ENCODE peak calls at places on chromosomes 6 and 20, in eight cellular contexts. One of them, this sample, is unnamed.

GRCh38 chr20:6588296-6588695 is 179.2 kb upstream of the BMP2 start:
- DNase-seq in GM12878: no peak
- DNase-seq in IMR-90: peak
- DNase-seq in K562: no peak
- DNase-seq in A549: no peak
- DNase-seq in HCT116: no peak
- DNase-seq in H1: no peak
- DNase-seq in SK-N-SH: no peak
- DNase-seq in this sample: no peak

GRCh38 chr6:119187596-119187995 is 109.1 kb upstream of the FAM184A start:
- DNase-seq in H1: no peak
- DNase-seq in IMR-90: no peak
- DNase-seq in SK-N-SH: no peak
- DNase-seq in GM12878: no peak
- DNase-seq in K562: no peak
- DNase-seq in A549: no peak
- DNase-seq in HCT116: no peak
- DNase-seq in this sample: no peak

GRCh38 chr6:30238178-30238795 is 25.1 kb upstream of the TRIM26 start:
- DNase-seq in HCT116: peak
- DNase-seq in IMR-90: peak
- DNase-seq in SK-N-SH: peak
- DNase-seq in K562: no peak
- DNase-seq in GM12878: no peak
- DNase-seq in H1: no peak
- DNase-seq in A549: peak
- DNase-seq in this sample: peak

GRCh38 chr6:156601821-156602301 is 175.3 kb upstream of the ARID1B start:
- DNase-seq in H1: no peak
- DNase-seq in GM12878: no peak
- DNase-seq in A549: no peak
- DNase-seq in HCT116: no peak
- DNase-seq in K562: no peak
- DNase-seq in SK-N-SH: no peak
- DNase-seq in IMR-90: no peak
- DNase-seq in this sample: no peak

GRCh38 chr6:133947302-133947900 is 5.6 kb upstream of the TBPL1 start:
- DNase-seq in H1: no peak
- DNase-seq in SK-N-SH: no peak
- DNase-seq in A549: no peak
- DNase-seq in HCT116: no peak
- DNase-seq in IMR-90: no peak
- DNase-seq in K562: no peak
- DNase-seq in GM12878: no peak
- DNase-seq in this sample: no peak

GRCh38 chr6:38982470-38982869 is 66.1 kb upstream of the GLP1R start:
- DNase-seq in A549: no peak
- DNase-seq in SK-N-SH: no peak
- DNase-seq in IMR-90: no peak
- DNase-seq in HCT116: no peak
- DNase-seq in GM12878: no peak
- DNase-seq in K562: no peak
- DNase-seq in H1: no peak
- DNase-seq in this sample: no peak

GRCh38 chr6:84953401-84953800 is 189.0 kb upstream of the TBX18 start:
- DNase-seq in GM12878: no peak
- DNase-seq in K562: no peak
- DNase-seq in A549: no peak
- DNase-seq in SK-N-SH: no peak
- DNase-seq in H1: no peak
- DNase-seq in IMR-90: no peak
- DNase-seq in HCT116: no peak
- DNase-seq in this sample: no peak

GRCh38 chr20:37627060-37627766 is 66.6 kb upstream of the CTNNBL1 start:
- DNase-seq in H1: peak
- DNase-seq in IMR-90: peak
- DNase-seq in SK-N-SH: no peak
- DNase-seq in K562: peak
- DNase-seq in A549: peak
- DNase-seq in HCT116: peak
- DNase-seq in GM12878: no peak
- DNase-seq in this sample: peak

GRCh38 chr6:162621246-162621645 is 106.3 kb downstream of the PRKN start:
- DNase-seq in IMR-90: no peak
- DNase-seq in A549: no peak
- DNase-seq in GM12878: no peak
- DNase-seq in K562: no peak
- DNase-seq in SK-N-SH: peak
- DNase-seq in H1: no peak
- DNase-seq in HCT116: peak
- DNase-seq in this sample: peak

GRCh38 chr20:32007787-32008616 is 2.2 kb upstream of the CCM2L start:
- DNase-seq in A549: no peak
- DNase-seq in SK-N-SH: no peak
- DNase-seq in H1: peak
- DNase-seq in GM12878: no peak
- DNase-seq in IMR-90: no peak
- DNase-seq in K562: no peak
- DNase-seq in HCT116: no peak
- DNase-seq in this sample: no peak

GRCh38 chr6:35083507-35083906 is 57.6 kb downstream of the TCP11 start:
- DNase-seq in IMR-90: no peak
- DNase-seq in HCT116: no peak
- DNase-seq in SK-N-SH: peak
- DNase-seq in GM12878: no peak
- DNase-seq in H1: no peak
- DNase-seq in A549: no peak
- DNase-seq in K562: no peak
- DNase-seq in this sample: no peak

GRCh38 chr6:131643262-131643631 is 6.1 kb downstream of the ENPP3 start:
- DNase-seq in K562: no peak
- DNase-seq in A549: no peak
- DNase-seq in GM12878: no peak
- DNase-seq in IMR-90: no peak
- DNase-seq in SK-N-SH: no peak
- DNase-seq in HCT116: peak
- DNase-seq in H1: no peak
- DNase-seq in this sample: no peak

GRCh38 chr6:75934643-75935472 is 137.6 kb downstream of the IMPG1 start:
- DNase-seq in A549: peak
- DNase-seq in GM12878: peak
- DNase-seq in IMR-90: peak
- DNase-seq in K562: peak
- DNase-seq in SK-N-SH: peak
- DNase-seq in H1: peak
- DNase-seq in HCT116: peak
- DNase-seq in this sample: peak

GRCh38 chr6:6006428-6007310 is at the start of gene NRN1:
- DNase-seq in A549: no peak
- DNase-seq in IMR-90: no peak
- DNase-seq in SK-N-SH: peak
- DNase-seq in HCT116: no peak
- DNase-seq in GM12878: no peak
- DNase-seq in H1: peak
- DNase-seq in K562: no peak
- DNase-seq in this sample: no peak

GRCh38 chr20:56940466-56940865 is 311.4 kb downstream of the TFAP2C start:
- DNase-seq in A549: no peak
- DNase-seq in GM12878: no peak
- DNase-seq in SK-N-SH: no peak
- DNase-seq in H1: no peak
- DNase-seq in IMR-90: no peak
- DNase-seq in HCT116: no peak
- DNase-seq in K562: no peak
- DNase-seq in this sample: no peak

GRCh38 chr6:4986999-4987398 is 16.8 kb downstream of the RPP40 start:
- DNase-seq in GM12878: no peak
- DNase-seq in IMR-90: no peak
- DNase-seq in K562: no peak
- DNase-seq in H1: no peak
- DNase-seq in SK-N-SH: no peak
- DNase-seq in HCT116: no peak
- DNase-seq in A549: no peak
- DNase-seq in this sample: no peak

GRCh38 chr6:5782783-5783567 is 223.8 kb downstream of the NRN1 start:
- DNase-seq in GM12878: no peak
- DNase-seq in K562: no peak
- DNase-seq in HCT116: no peak
- DNase-seq in H1: no peak
- DNase-seq in IMR-90: peak
- DNase-seq in A549: no peak
- DNase-seq in SK-N-SH: peak
- DNase-seq in this sample: peak

GRCh38 chr6:158322724-158323560 is 10.7 kb downstream of the TULP4 start:
- DNase-seq in A549: peak
- DNase-seq in K562: peak
- DNase-seq in GM12878: peak
- DNase-seq in H1: no peak
- DNase-seq in SK-N-SH: no peak
- DNase-seq in IMR-90: peak
- DNase-seq in HCT116: no peak
- DNase-seq in this sample: peak

GRCh38 chr6:68967549-68968300 is 332.6 kb downstream of the ADGRB3 start:
- DNase-seq in A549: peak
- DNase-seq in HCT116: peak
- DNase-seq in SK-N-SH: peak
- DNase-seq in GM12878: peak
- DNase-seq in H1: peak
- DNase-seq in K562: peak
- DNase-seq in IMR-90: peak
- DNase-seq in this sample: peak

DNA sequence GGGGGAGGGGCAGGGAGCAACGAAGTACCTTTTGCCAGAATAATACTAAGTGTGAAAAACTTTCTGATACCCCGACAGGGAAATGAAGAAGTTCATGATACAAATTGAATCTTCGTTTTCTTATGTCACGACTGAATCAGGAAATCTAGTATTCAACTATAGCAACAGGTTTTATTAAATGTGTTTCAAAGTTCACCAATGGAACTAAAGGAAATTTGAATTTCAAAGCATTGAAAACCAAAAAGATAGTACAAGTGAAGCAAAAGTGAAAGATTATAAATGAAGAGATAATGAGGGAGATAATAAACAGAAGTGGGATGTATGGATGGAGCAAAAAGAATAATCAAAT is 333.2 kb downstream of the ADGRB3 start:
- DNase-seq in HCT116: no peak
- DNase-seq in SK-N-SH: no peak
- DNase-seq in GM12878: no peak
- DNase-seq in H1: no peak
- DNase-seq in IMR-90: no peak
- DNase-seq in A549: no peak
- DNase-seq in K562: no peak
- DNase-seq in this sample: no peak
- TF ChIP-seq RAD21 in HCT116: no peak
- TF ChIP-seq RAD21 in SK-N-SH: no peak
- TF ChIP-seq RAD21 in GM12878: no peak
- TF ChIP-seq RAD21 in H1: no peak
- TF ChIP-seq RAD21 in IMR-90: no peak
- TF ChIP-seq RAD21 in A549: no peak
- TF ChIP-seq RAD21 in K562: no peak
- TF ChIP-seq RAD21 in this sample: no peak

GRCh38 chr6:95686858-95687257 is 109.5 kb downstream of the MANEA start:
- DNase-seq in A549: no peak
- DNase-seq in H1: no peak
- DNase-seq in GM12878: no peak
- DNase-seq in HCT116: no peak
- DNase-seq in IMR-90: no peak
- DNase-seq in SK-N-SH: no peak
- DNase-seq in K562: no peak
- DNase-seq in this sample: no peak
- TF ChIP-seq RAD21 in A549: no peak
- TF ChIP-seq RAD21 in H1: no peak
- TF ChIP-seq RAD21 in GM12878: no peak
- TF ChIP-seq RAD21 in HCT116: no peak
- TF ChIP-seq RAD21 in IMR-90: no peak
- TF ChIP-seq RAD21 in SK-N-SH: no peak
- TF ChIP-seq RAD21 in K562: no peak
- TF ChIP-seq RAD21 in this sample: no peak

GRCh38 chr6:105545206-105545920 is 142.5 kb upstream of the PREP start:
- DNase-seq in SK-N-SH: no peak
- DNase-seq in GM12878: no peak
- DNase-seq in IMR-90: no peak
- DNase-seq in HCT116: no peak
- DNase-seq in A549: no peak
- DNase-seq in K562: no peak
- DNase-seq in H1: no peak
- DNase-seq in this sample: no peak

GRCh38 chr6:105546748-105547147 is 143.9 kb upstream of the PREP start:
- DNase-seq in IMR-90: no peak
- DNase-seq in SK-N-SH: no peak
- DNase-seq in K562: no peak
- DNase-seq in HCT116: no peak
- DNase-seq in A549: peak
- DNase-seq in GM12878: no peak
- DNase-seq in H1: no peak
- DNase-seq in this sample: no peak

GRCh38 chr6:105550961-105551625 is 148.2 kb upstream of the PREP start:
- DNase-seq in K562: no peak
- DNase-seq in HCT116: no peak
- DNase-seq in H1: no peak
- DNase-seq in GM12878: no peak
- DNase-seq in IMR-90: peak
- DNase-seq in SK-N-SH: no peak
- DNase-seq in A549: no peak
- DNase-seq in this sample: no peak

DNA sequence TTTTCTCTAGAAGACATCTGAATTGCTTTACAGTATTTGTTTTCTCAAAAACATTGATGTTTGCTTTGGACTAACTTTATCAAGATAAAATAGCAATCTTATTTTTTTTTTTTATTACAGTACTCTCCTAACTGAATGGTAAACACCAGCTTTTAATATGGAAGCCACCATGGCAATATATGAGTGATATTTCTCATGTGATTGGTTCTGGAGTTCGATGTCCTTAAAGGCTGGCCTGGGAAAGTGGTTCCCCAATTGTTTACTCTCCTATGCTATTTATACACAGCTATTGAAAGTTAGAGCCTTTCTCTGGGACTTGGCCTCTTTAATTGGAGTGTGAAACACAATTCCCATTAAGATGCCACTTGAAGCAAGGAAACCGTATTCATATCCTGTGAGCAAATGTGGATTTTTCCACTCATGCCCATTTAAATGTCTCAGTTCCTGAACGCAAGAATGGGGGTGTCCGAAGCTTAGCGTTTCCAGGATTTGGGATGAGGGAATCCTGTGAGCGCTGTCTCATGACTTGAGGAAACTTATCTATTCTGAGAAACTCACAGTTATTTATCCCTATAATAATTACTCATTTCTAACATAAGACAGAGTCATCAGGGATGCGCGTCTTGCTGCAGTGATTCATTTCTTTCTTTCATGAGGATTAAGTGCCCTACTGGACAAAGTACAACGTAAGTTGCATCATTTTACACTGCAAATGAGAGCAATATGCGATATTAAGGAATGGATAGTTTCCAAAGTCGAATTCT is 143.2 kb upstream of the PREP start:
- DNase-seq in A549: peak
- DNase-seq in HCT116: no peak
- DNase-seq in K562: no peak
- DNase-seq in H1: no peak
- DNase-seq in IMR-90: peak
- DNase-seq in SK-N-SH: no peak
- DNase-seq in GM12878: no peak
- DNase-seq in this sample: no peak
- TF ChIP-seq RAD21 in A549: no peak
- TF ChIP-seq RAD21 in HCT116: no peak
- TF ChIP-seq RAD21 in K562: no peak
- TF ChIP-seq RAD21 in H1: no peak
- TF ChIP-seq RAD21 in IMR-90: no peak
- TF ChIP-seq RAD21 in SK-N-SH: no peak
- TF ChIP-seq RAD21 in GM12878: no peak
- TF ChIP-seq RAD21 in this sample: no peak

GRCh38 chr6:53517021-53517420 is 27.9 kb downstream of the GCLC start:
- DNase-seq in K562: no peak
- DNase-seq in A549: peak
- DNase-seq in HCT116: no peak
- DNase-seq in SK-N-SH: no peak
- DNase-seq in GM12878: no peak
- DNase-seq in H1: no peak
- DNase-seq in IMR-90: no peak
- DNase-seq in this sample: peak
- TF ChIP-seq RAD21 in K562: no peak
- TF ChIP-seq RAD21 in A549: no peak
- TF ChIP-seq RAD21 in HCT116: no peak
- TF ChIP-seq RAD21 in SK-N-SH: no peak
- TF ChIP-seq RAD21 in GM12878: no peak
- TF ChIP-seq RAD21 in H1: no peak
- TF ChIP-seq RAD21 in IMR-90: no peak
- TF ChIP-seq RAD21 in this sample: no peak